ENCODE peak calls at places on chromosomes 3 and 15, in four cellular contexts. N is NCI-H1417, K is Calu3, V is C1 segment of cervical spinal cord. I is an unnamed sample.

GRCh38 chr3:52809149-52809548 is 14.6 kb downstream of the ITIH3 start:
- DNase-seq in V (no peak), K (no peak), N (no peak), I (no peak)

GRCh38 chr3:13165576-13165975 is 92.3 kb upstream of the IQSEC1 start:
- DNase-seq in N (no peak), K (no peak), V (no peak), I (no peak)

GRCh38 chr3:99394831-99395733 is 243.3 kb upstream of the COL8A1 start:
- DNase-seq in K (peak; percentile 11), N (no peak), V (no peak), I (peak; percentile 24)

GRCh38 chr15:82768414-82769081 is 37.3 kb downstream of the FSD2 start:
- DNase-seq in V (no peak), N (no peak), K (peak; percentile 41), I (no peak)

GRCh38 chr3:170961616-170962400 is 53.4 kb upstream of the EIF5A2 start:
- DNase-seq in N (peak; percentile 54), V (no peak), K (peak; percentile 50), I (peak; percentile 16)

GRCh38 chr15:59838900-59839299 is 149.8 kb upstream of the BNIP2 start:
- DNase-seq in V (no peak), K (no peak), N (no peak), I (no peak)

GRCh38 chr15:41794081-41794480 is 19.8 kb downstream of the MAPKBP1 start:
- DNase-seq in V (no peak), N (no peak), K (no peak), I (peak; percentile 82)

GRCh38 chr15:85607842-85608241 is 186.9 kb downstream of the KLHL25 start:
- DNase-seq in N (no peak), V (no peak), K (no peak), I (peak; percentile 71)

GRCh38 chr15:32643907-32644445 is 2.5 kb downstream of the SCG5 start:
- DNase-seq in K (no peak), N (no peak), V (no peak), I (no peak)

GRCh38 chr15:64665179-64665578 is 110.2 kb downstream of the RBPMS2 start:
- DNase-seq in V (no peak), N (no peak), K (no peak), I (no peak)

GRCh38 chr3:128598884-128599664 is 51.5 kb downstream of the RPN1 start:
- DNase-seq in K (no peak), V (no peak), N (no peak), I (peak; percentile 55)

GRCh38 chr3:147521646-147522045 is 112.5 kb downstream of the ZIC1 start:
- DNase-seq in N (no peak), V (no peak), K (no peak), I (no peak)

GRCh38 chr3:10519236-10519635 is 13.8 kb upstream of the ATP2B2 start:
- DNase-seq in V (no peak), N (no peak), K (no peak), I (no peak)

GRCh38 chr3:157274644-157275137 is 114.7 kb upstream of the CCNL1 start:
- DNase-seq in N (no peak), V (no peak), K (no peak), I (no peak)

GRCh38 chr3:33775363-33775762 is 23.1 kb upstream of the PDCD6IP start:
- DNase-seq in N (no peak), K (no peak), V (no peak), I (peak; percentile 64)

GRCh38 chr3:24493951-24494615 is 567 bp downstream of the THRB start:
- DNase-seq in K (peak; percentile 58), N (no peak), V (peak; percentile 83), I (peak; percentile 65)

GRCh38 chr15:41828747-41829270 is 917 bp downstream of the JMJD7 start:
- DNase-seq in K (no peak), V (no peak), N (no peak), I (no peak)

GRCh38 chr3:21466491-21466890 is 284.5 kb downstream of the ZNF385D start:
- DNase-seq in K (no peak), N (no peak), V (no peak), I (no peak)

GRCh38 chr15:66704019-66704782 is 2.2 kb downstream of the SMAD6 start:
- DNase-seq in V (no peak), N (no peak), K (no peak), I (no peak)

GRCh38 chr15:100559330-100559729 is 30.6 kb upstream of the CERS3 start:
- DNase-seq in K (no peak), V (no peak), N (no peak), I (no peak)

GRCh38 chr3:52534281-52535183 is 875 bp upstream of the NT5DC2 start:
- DNase-seq in V (no peak), N (no peak), K (no peak), I (peak; percentile 63)

GRCh38 chr3:49734752-49735151 is 11.0 kb upstream of the GMPPB start:
- DNase-seq in N (no peak), K (no peak), V (no peak), I (no peak)

GRCh38 chr15:76533060-76533955 is 196.7 kb downstream of the ISL2 start:
- DNase-seq in K (no peak), V (no peak), N (no peak), I (peak; percentile 93)

GRCh38 chr3:128438488-128439072 is 28.1 kb downstream of the DNAJB8 start:
- DNase-seq in N (no peak), V (no peak), K (no peak), I (no peak)

GRCh38 chr15:61530769-61531168 is 301.7 kb upstream of the RORA start:
- DNase-seq in K (no peak), N (no peak), V (no peak), I (no peak)

GRCh38 chr3:69161587-69162196 is 39.3 kb upstream of the LMOD3 start:
- DNase-seq in K (peak; percentile 32), V (no peak), N (peak; percentile 33), I (peak; percentile 18)

GRCh38 chr3:132164469-132165092 is 129.8 kb upstream of the CPNE4 start:
- DNase-seq in K (peak; percentile 28), N (no peak), V (no peak), I (no peak)